ENCODE peak calls at places on chromosomes 7 and 10, in ten cellular contexts. One of them, this sample, is unnamed.

GRCh38 chr10:116765549-116766162 is 23.3 kb upstream of the HSPA12A start:
- DNase-seq in cardiac muscle cell: peak
- DNase-seq in T-helper 2 cell: no peak
- DNase-seq in fibroblast of villous mesenchyme: no peak
- DNase-seq in H1: peak
- DNase-seq in stimulated activated naive CD4-positive, alpha-beta T cell: no peak
- DNase-seq in NCI-H1092 treated with DMSO at 0.1 percent for 48 hours: no peak
- DNase-seq in skeletal muscle cell: no peak
- DNase-seq in NCI-H1930: no peak
- DNase-seq in NCI-H460: no peak
- DNase-seq in this sample: no peak

GRCh38 chr7:122310119-122311021 is 5.8 kb upstream of the FEZF1 start:
- DNase-seq in NCI-H460: no peak
- DNase-seq in skeletal muscle cell: no peak
- DNase-seq in H1: peak
- DNase-seq in T-helper 2 cell: no peak
- DNase-seq in NCI-H1930: no peak
- DNase-seq in cardiac muscle cell: peak
- DNase-seq in stimulated activated naive CD4-positive, alpha-beta T cell: no peak
- DNase-seq in NCI-H1092 treated with DMSO at 0.1 percent for 48 hours: no peak
- DNase-seq in fibroblast of villous mesenchyme: peak
- DNase-seq in this sample: no peak

GRCh38 chr7:104362756-104363155 is 34.4 kb downstream of the LHFPL3 start:
- DNase-seq in stimulated activated naive CD4-positive, alpha-beta T cell: no peak
- DNase-seq in NCI-H460: no peak
- DNase-seq in cardiac muscle cell: no peak
- DNase-seq in H1: no peak
- DNase-seq in NCI-H1092 treated with DMSO at 0.1 percent for 48 hours: no peak
- DNase-seq in skeletal muscle cell: no peak
- DNase-seq in fibroblast of villous mesenchyme: no peak
- DNase-seq in NCI-H1930: no peak
- DNase-seq in T-helper 2 cell: no peak
- DNase-seq in this sample: no peak

GRCh38 chr10:118423800-118424479 is 81.8 kb upstream of the FAM204A start:
- DNase-seq in H1: peak
- DNase-seq in NCI-H1092 treated with DMSO at 0.1 percent for 48 hours: peak
- DNase-seq in T-helper 2 cell: peak
- DNase-seq in NCI-H460: peak
- DNase-seq in stimulated activated naive CD4-positive, alpha-beta T cell: peak
- DNase-seq in cardiac muscle cell: peak
- DNase-seq in skeletal muscle cell: peak
- DNase-seq in fibroblast of villous mesenchyme: peak
- DNase-seq in NCI-H1930: peak
- DNase-seq in this sample: peak

GRCh38 chr10:78254013-78254412 is 220.3 kb downstream of the RPS24 start:
- DNase-seq in fibroblast of villous mesenchyme: no peak
- DNase-seq in NCI-H460: no peak
- DNase-seq in T-helper 2 cell: no peak
- DNase-seq in H1: no peak
- DNase-seq in stimulated activated naive CD4-positive, alpha-beta T cell: no peak
- DNase-seq in NCI-H1092 treated with DMSO at 0.1 percent for 48 hours: no peak
- DNase-seq in cardiac muscle cell: no peak
- DNase-seq in skeletal muscle cell: no peak
- DNase-seq in NCI-H1930: no peak
- DNase-seq in this sample: no peak

GRCh38 chr7:71173955-71174354 is 42.0 kb downstream of the GALNT17 start:
- DNase-seq in NCI-H460: no peak
- DNase-seq in T-helper 2 cell: no peak
- DNase-seq in NCI-H1092 treated with DMSO at 0.1 percent for 48 hours: no peak
- DNase-seq in cardiac muscle cell: peak
- DNase-seq in H1: no peak
- DNase-seq in NCI-H1930: no peak
- DNase-seq in skeletal muscle cell: no peak
- DNase-seq in stimulated activated naive CD4-positive, alpha-beta T cell: no peak
- DNase-seq in fibroblast of villous mesenchyme: no peak
- DNase-seq in this sample: no peak

GRCh38 chr7:22667562-22668239 is 59.3 kb upstream of the IL6 start:
- DNase-seq in H1: no peak
- DNase-seq in NCI-H460: no peak
- DNase-seq in NCI-H1092 treated with DMSO at 0.1 percent for 48 hours: no peak
- DNase-seq in skeletal muscle cell: peak
- DNase-seq in fibroblast of villous mesenchyme: peak
- DNase-seq in stimulated activated naive CD4-positive, alpha-beta T cell: no peak
- DNase-seq in NCI-H1930: no peak
- DNase-seq in cardiac muscle cell: peak
- DNase-seq in T-helper 2 cell: no peak
- DNase-seq in this sample: no peak

GRCh38 chr10:132441818-132442217 is 44.8 kb downstream of the PWWP2B start:
- DNase-seq in H1: no peak
- DNase-seq in NCI-H1092 treated with DMSO at 0.1 percent for 48 hours: no peak
- DNase-seq in cardiac muscle cell: no peak
- DNase-seq in skeletal muscle cell: no peak
- DNase-seq in T-helper 2 cell: no peak
- DNase-seq in NCI-H1930: no peak
- DNase-seq in stimulated activated naive CD4-positive, alpha-beta T cell: no peak
- DNase-seq in fibroblast of villous mesenchyme: no peak
- DNase-seq in NCI-H460: no peak
- DNase-seq in this sample: no peak

GRCh38 chr7:80054356-80054755 is 80.3 kb upstream of the GNAI1 start:
- DNase-seq in NCI-H460: no peak
- DNase-seq in T-helper 2 cell: no peak
- DNase-seq in stimulated activated naive CD4-positive, alpha-beta T cell: no peak
- DNase-seq in cardiac muscle cell: peak
- DNase-seq in NCI-H1092 treated with DMSO at 0.1 percent for 48 hours: no peak
- DNase-seq in skeletal muscle cell: no peak
- DNase-seq in H1: no peak
- DNase-seq in fibroblast of villous mesenchyme: no peak
- DNase-seq in NCI-H1930: no peak
- DNase-seq in this sample: no peak

GRCh38 chr7:96414931-96415292 is 93.0 kb upstream of the SLC25A13 start:
- DNase-seq in stimulated activated naive CD4-positive, alpha-beta T cell: no peak
- DNase-seq in NCI-H1092 treated with DMSO at 0.1 percent for 48 hours: peak
- DNase-seq in H1: peak
- DNase-seq in fibroblast of villous mesenchyme: peak
- DNase-seq in cardiac muscle cell: peak
- DNase-seq in NCI-H460: peak
- DNase-seq in T-helper 2 cell: no peak
- DNase-seq in NCI-H1930: peak
- DNase-seq in skeletal muscle cell: no peak
- DNase-seq in this sample: no peak

GRCh38 chr10:118307768-118308347 is 34.3 kb downstream of the FAM204A start:
- DNase-seq in cardiac muscle cell: no peak
- DNase-seq in NCI-H1930: no peak
- DNase-seq in T-helper 2 cell: no peak
- DNase-seq in stimulated activated naive CD4-positive, alpha-beta T cell: no peak
- DNase-seq in skeletal muscle cell: no peak
- DNase-seq in NCI-H1092 treated with DMSO at 0.1 percent for 48 hours: no peak
- DNase-seq in H1: no peak
- DNase-seq in fibroblast of villous mesenchyme: peak
- DNase-seq in NCI-H460: no peak
- DNase-seq in this sample: no peak

GRCh38 chr7:127189074-127189473 is 63.7 kb downstream of the GRM8 start:
- DNase-seq in H1: no peak
- DNase-seq in NCI-H1092 treated with DMSO at 0.1 percent for 48 hours: peak
- DNase-seq in cardiac muscle cell: no peak
- DNase-seq in NCI-H460: no peak
- DNase-seq in stimulated activated naive CD4-positive, alpha-beta T cell: no peak
- DNase-seq in skeletal muscle cell: no peak
- DNase-seq in NCI-H1930: peak
- DNase-seq in fibroblast of villous mesenchyme: no peak
- DNase-seq in T-helper 2 cell: no peak
- DNase-seq in this sample: no peak

GRCh38 chr7:6250364-6250833 is 22.0 kb downstream of the CYTH3 start:
- DNase-seq in NCI-H1092 treated with DMSO at 0.1 percent for 48 hours: no peak
- DNase-seq in T-helper 2 cell: no peak
- DNase-seq in NCI-H1930: no peak
- DNase-seq in skeletal muscle cell: no peak
- DNase-seq in NCI-H460: no peak
- DNase-seq in H1: no peak
- DNase-seq in cardiac muscle cell: no peak
- DNase-seq in fibroblast of villous mesenchyme: no peak
- DNase-seq in stimulated activated naive CD4-positive, alpha-beta T cell: no peak
- DNase-seq in this sample: no peak

GRCh38 chr7:158278745-158279320 is 308.8 kb downstream of the PTPRN2 start:
- DNase-seq in NCI-H460: no peak
- DNase-seq in fibroblast of villous mesenchyme: no peak
- DNase-seq in NCI-H1092 treated with DMSO at 0.1 percent for 48 hours: no peak
- DNase-seq in T-helper 2 cell: no peak
- DNase-seq in skeletal muscle cell: no peak
- DNase-seq in H1: no peak
- DNase-seq in stimulated activated naive CD4-positive, alpha-beta T cell: no peak
- DNase-seq in cardiac muscle cell: no peak
- DNase-seq in NCI-H1930: no peak
- DNase-seq in this sample: no peak

GRCh38 chr7:128937647-128938523 is at the start of gene IRF5:
- DNase-seq in stimulated activated naive CD4-positive, alpha-beta T cell: no peak
- DNase-seq in H1: no peak
- DNase-seq in NCI-H1092 treated with DMSO at 0.1 percent for 48 hours: peak
- DNase-seq in NCI-H460: peak
- DNase-seq in fibroblast of villous mesenchyme: peak
- DNase-seq in cardiac muscle cell: no peak
- DNase-seq in NCI-H1930: no peak
- DNase-seq in skeletal muscle cell: no peak
- DNase-seq in T-helper 2 cell: no peak
- DNase-seq in this sample: peak

GRCh38 chr10:26367771-26368170 is 70.4 kb upstream of the APBB1IP start:
- DNase-seq in fibroblast of villous mesenchyme: peak
- DNase-seq in H1: peak
- DNase-seq in NCI-H1930: no peak
- DNase-seq in NCI-H460: peak
- DNase-seq in cardiac muscle cell: peak
- DNase-seq in stimulated activated naive CD4-positive, alpha-beta T cell: no peak
- DNase-seq in skeletal muscle cell: no peak
- DNase-seq in NCI-H1092 treated with DMSO at 0.1 percent for 48 hours: no peak
- DNase-seq in T-helper 2 cell: no peak
- DNase-seq in this sample: peak

GRCh38 chr7:55021053-55021452 is 2.2 kb downstream of the EGFR start:
- DNase-seq in skeletal muscle cell: no peak
- DNase-seq in T-helper 2 cell: no peak
- DNase-seq in NCI-H1092 treated with DMSO at 0.1 percent for 48 hours: no peak
- DNase-seq in NCI-H460: no peak
- DNase-seq in fibroblast of villous mesenchyme: no peak
- DNase-seq in H1: no peak
- DNase-seq in stimulated activated naive CD4-positive, alpha-beta T cell: no peak
- DNase-seq in NCI-H1930: no peak
- DNase-seq in cardiac muscle cell: no peak
- DNase-seq in this sample: no peak

GRCh38 chr10:69734797-69735468 is 66.8 kb upstream of the COL13A1 start:
- DNase-seq in H1: no peak
- DNase-seq in NCI-H1930: no peak
- DNase-seq in fibroblast of villous mesenchyme: peak
- DNase-seq in T-helper 2 cell: no peak
- DNase-seq in skeletal muscle cell: no peak
- DNase-seq in cardiac muscle cell: no peak
- DNase-seq in NCI-H1092 treated with DMSO at 0.1 percent for 48 hours: no peak
- DNase-seq in stimulated activated naive CD4-positive, alpha-beta T cell: no peak
- DNase-seq in NCI-H460: no peak
- DNase-seq in this sample: no peak

GRCh38 chr10:16887565-16887964 is 70.3 kb upstream of the RSU1 start:
- DNase-seq in skeletal muscle cell: peak
- DNase-seq in T-helper 2 cell: no peak
- DNase-seq in cardiac muscle cell: peak
- DNase-seq in H1: no peak
- DNase-seq in NCI-H460: no peak
- DNase-seq in NCI-H1930: no peak
- DNase-seq in fibroblast of villous mesenchyme: peak
- DNase-seq in NCI-H1092 treated with DMSO at 0.1 percent for 48 hours: no peak
- DNase-seq in stimulated activated naive CD4-positive, alpha-beta T cell: no peak
- DNase-seq in this sample: no peak

GRCh38 chr10:845526-845925 is 86.0 kb downstream of the LARP4B start:
- DNase-seq in fibroblast of villous mesenchyme: peak
- DNase-seq in NCI-H1930: no peak
- DNase-seq in skeletal muscle cell: no peak
- DNase-seq in T-helper 2 cell: no peak
- DNase-seq in NCI-H1092 treated with DMSO at 0.1 percent for 48 hours: no peak
- DNase-seq in stimulated activated naive CD4-positive, alpha-beta T cell: no peak
- DNase-seq in NCI-H460: no peak
- DNase-seq in H1: no peak
- DNase-seq in cardiac muscle cell: no peak
- DNase-seq in this sample: no peak

GRCh38 chr7:27928001-27928400 is 188.0 kb downstream of the TAX1BP1 start:
- DNase-seq in T-helper 2 cell: no peak
- DNase-seq in NCI-H460: no peak
- DNase-seq in NCI-H1092 treated with DMSO at 0.1 percent for 48 hours: no peak
- DNase-seq in skeletal muscle cell: no peak
- DNase-seq in stimulated activated naive CD4-positive, alpha-beta T cell: no peak
- DNase-seq in fibroblast of villous mesenchyme: no peak
- DNase-seq in NCI-H1930: no peak
- DNase-seq in H1: no peak
- DNase-seq in cardiac muscle cell: no peak
- DNase-seq in this sample: no peak

GRCh38 chr10:1116051-1116450 is 59.9 kb downstream of the WDR37 start:
- DNase-seq in cardiac muscle cell: no peak
- DNase-seq in skeletal muscle cell: no peak
- DNase-seq in NCI-H1930: no peak
- DNase-seq in NCI-H1092 treated with DMSO at 0.1 percent for 48 hours: no peak
- DNase-seq in stimulated activated naive CD4-positive, alpha-beta T cell: no peak
- DNase-seq in NCI-H460: no peak
- DNase-seq in H1: no peak
- DNase-seq in T-helper 2 cell: no peak
- DNase-seq in fibroblast of villous mesenchyme: no peak
- DNase-seq in this sample: no peak

GRCh38 chr7:151071032-151071866 is 9.4 kb downstream of the FASTK start:
- DNase-seq in T-helper 2 cell: no peak
- DNase-seq in NCI-H460: no peak
- DNase-seq in skeletal muscle cell: no peak
- DNase-seq in cardiac muscle cell: no peak
- DNase-seq in NCI-H1092 treated with DMSO at 0.1 percent for 48 hours: no peak
- DNase-seq in H1: no peak
- DNase-seq in NCI-H1930: no peak
- DNase-seq in fibroblast of villous mesenchyme: no peak
- DNase-seq in stimulated activated naive CD4-positive, alpha-beta T cell: no peak
- DNase-seq in this sample: no peak

GRCh38 chr7:120550494-120551048 is 277.6 kb downstream of the KCND2 start:
- DNase-seq in H1: no peak
- DNase-seq in stimulated activated naive CD4-positive, alpha-beta T cell: no peak
- DNase-seq in T-helper 2 cell: no peak
- DNase-seq in fibroblast of villous mesenchyme: peak
- DNase-seq in skeletal muscle cell: peak
- DNase-seq in NCI-H460: no peak
- DNase-seq in NCI-H1930: no peak
- DNase-seq in cardiac muscle cell: peak
- DNase-seq in NCI-H1092 treated with DMSO at 0.1 percent for 48 hours: peak
- DNase-seq in this sample: no peak

GRCh38 chr7:85776691-85777363 is 590.0 kb upstream of the SEMA3D start:
- DNase-seq in NCI-H1930: no peak
- DNase-seq in H1: no peak
- DNase-seq in NCI-H460: no peak
- DNase-seq in stimulated activated naive CD4-positive, alpha-beta T cell: no peak
- DNase-seq in fibroblast of villous mesenchyme: peak
- DNase-seq in cardiac muscle cell: no peak
- DNase-seq in NCI-H1092 treated with DMSO at 0.1 percent for 48 hours: no peak
- DNase-seq in T-helper 2 cell: no peak
- DNase-seq in skeletal muscle cell: no peak
- DNase-seq in this sample: no peak

GRCh38 chr7:43647772-43648643 is 65.1 kb downstream of the STK17A start:
- DNase-seq in skeletal muscle cell: peak
- DNase-seq in H1: no peak
- DNase-seq in cardiac muscle cell: peak
- DNase-seq in stimulated activated naive CD4-positive, alpha-beta T cell: no peak
- DNase-seq in NCI-H1092 treated with DMSO at 0.1 percent for 48 hours: peak
- DNase-seq in T-helper 2 cell: no peak
- DNase-seq in NCI-H1930: no peak
- DNase-seq in NCI-H460: peak
- DNase-seq in fibroblast of villous mesenchyme: peak
- DNase-seq in this sample: no peak

GRCh38 chr7:15326044-15326644 is 235.7 kb downstream of the AGMO start:
- DNase-seq in skeletal muscle cell: no peak
- DNase-seq in NCI-H460: peak
- DNase-seq in fibroblast of villous mesenchyme: peak
- DNase-seq in T-helper 2 cell: no peak
- DNase-seq in NCI-H1930: no peak
- DNase-seq in H1: no peak
- DNase-seq in NCI-H1092 treated with DMSO at 0.1 percent for 48 hours: peak
- DNase-seq in stimulated activated naive CD4-positive, alpha-beta T cell: no peak
- DNase-seq in cardiac muscle cell: peak
- DNase-seq in this sample: no peak

GRCh38 chr7:107002131-107002803 is 42.2 kb upstream of the PRKAR2B start:
- DNase-seq in T-helper 2 cell: no peak
- DNase-seq in H1: no peak
- DNase-seq in fibroblast of villous mesenchyme: no peak
- DNase-seq in NCI-H1092 treated with DMSO at 0.1 percent for 48 hours: no peak
- DNase-seq in cardiac muscle cell: peak
- DNase-seq in NCI-H460: no peak
- DNase-seq in NCI-H1930: no peak
- DNase-seq in skeletal muscle cell: no peak
- DNase-seq in stimulated activated naive CD4-positive, alpha-beta T cell: no peak
- DNase-seq in this sample: no peak